ENCODE peak calls at places on chromosomes 1 and 21, in four cellular contexts. R, D, E and W are unnamed samples. For H3K27me3, the result is how much of the 10 kb centered on the place peaks cover.

GRCh38 chr1:192878249-192878648 is 69.4 kb downstream of the RGS2 start:
- DNase-seq in D (no peak), R (peak), E (peak), W (no peak)

GRCh38 chr1:85134583-85135455 is 66.0 kb downstream of the SYDE2 start:
- DNase-seq in D (no peak), R (peak), E (no peak), W (peak)

GRCh38 chr1:221963742-221964141 is 221.9 kb upstream of the DUSP10 start:
- DNase-seq in R (no peak), D (no peak), E (no peak), W (no peak)

GRCh38 chr1:183195146-183195571 is 9.1 kb downstream of the LAMC2 start:
- DNase-seq in E (no peak), R (peak), D (no peak), W (peak)

GRCh38 chr1:27598902-27599528 is 4.9 kb downstream of the AHDC1 start:
- DNase-seq in D (no peak), E (peak), R (peak), W (no peak)

GRCh38 chr21:23016617-23017016 is 2018.4 kb downstream of the NCAM2 start:
- DNase-seq in D (no peak), E (no peak), R (peak), W (no peak)

GRCh38 chr1:218642033-218642954 is 297.2 kb downstream of the TGFB2 start:
- DNase-seq in R (no peak), E (no peak), D (no peak), W (no peak)

GRCh38 chr1:74729741-74730478 is 2.9 kb downstream of the CRYZ start:
- DNase-seq in R (no peak), D (no peak), E (no peak), W (peak)

GRCh38 chr1:149883598-149884247 is 15.6 kb upstream of the BOLA1 start:
- DNase-seq in D (no peak), E (no peak), R (no peak), W (no peak)

GRCh38 chr1:56820755-56821461 is 1.7 kb upstream of the FYB2 start:
- DNase-seq in E (peak), R (peak), D (no peak), W (peak)

GRCh38 chr1:237235080-237235479 is 193.1 kb downstream of the RYR2 start:
- DNase-seq in E (no peak), D (no peak), R (no peak), W (no peak)

DNA sequence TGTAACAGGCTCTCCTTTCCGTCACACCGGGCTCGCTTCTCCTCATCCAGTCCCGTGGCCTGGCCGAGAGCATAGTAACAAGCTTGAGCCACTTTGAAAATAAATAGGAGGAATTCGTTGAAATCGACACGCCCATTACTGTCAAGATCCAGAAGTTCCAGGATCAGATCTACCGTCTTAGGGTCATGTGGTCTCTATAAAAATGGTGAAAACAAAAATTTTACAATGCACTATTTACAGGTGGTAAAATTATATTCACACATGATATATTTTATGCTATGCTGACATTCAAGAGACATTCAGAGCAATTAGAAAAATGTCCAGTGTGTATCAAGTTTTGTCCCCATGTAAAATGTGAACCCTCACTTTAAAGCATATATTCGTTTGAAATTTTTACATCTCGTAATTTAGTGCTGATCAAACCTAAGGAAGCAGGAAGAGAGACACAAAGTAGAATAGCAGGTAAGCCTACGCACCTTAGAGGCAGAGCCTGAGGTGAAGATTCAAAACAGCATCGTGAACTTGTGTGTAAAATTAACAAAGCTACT is 2.3 kb downstream of the TCHH start:
- DNase-seq in R (no peak), D (no peak), E (no peak), W (no peak)
- H3K4me3 ChIP-seq in R (no peak), D (peak), E (no peak), W (no peak)

DNA sequence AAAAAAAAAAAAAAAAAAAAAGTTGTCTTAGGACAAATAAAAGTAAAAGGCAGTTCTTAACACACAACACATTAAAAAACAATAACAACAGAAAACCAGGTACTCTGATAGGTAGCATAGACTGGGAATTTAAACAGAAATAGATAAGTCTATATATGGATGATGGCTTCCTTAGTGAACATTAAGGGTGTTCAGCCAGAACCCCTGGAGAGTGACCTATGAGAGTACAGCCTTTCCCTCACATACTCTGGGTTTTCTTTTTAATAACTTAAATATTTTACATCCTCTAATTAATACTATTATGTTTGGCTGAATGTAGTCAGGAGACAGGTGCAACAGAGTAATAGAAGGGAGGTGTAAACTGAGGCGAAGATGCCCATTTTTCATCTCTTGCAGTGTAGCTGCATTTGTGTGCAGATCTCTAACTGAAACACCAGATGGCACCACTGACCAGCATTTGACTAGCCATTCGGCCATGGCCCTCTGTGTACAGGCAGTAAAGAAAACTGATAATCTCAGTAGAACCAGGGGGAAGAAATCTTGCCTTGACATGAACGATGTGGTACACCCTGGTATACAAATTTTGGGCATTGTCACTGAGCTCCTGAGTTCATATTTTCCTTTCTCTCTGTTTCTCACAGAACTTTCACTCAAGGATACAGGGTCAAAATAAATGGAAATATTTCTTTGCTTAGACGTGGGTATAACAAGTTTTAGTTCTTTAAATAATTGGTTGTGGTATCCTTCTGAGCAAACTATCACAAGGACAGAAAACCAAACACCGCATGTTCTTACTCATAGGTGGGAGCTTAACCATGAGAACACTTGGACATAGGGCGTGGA is 7.6 kb downstream of the TTF2 start:
- DNase-seq in D (no peak), E (peak), R (peak), W (peak)
- TF ChIP-seq CTCF in D (peak), E (peak), R (peak), W (peak)

GRCh38 chr1:24321712-24322635 is 2.8 kb downstream of the GRHL3 start:
- DNase-seq in D (no peak), R (peak), E (peak), W (peak)

GRCh38 chr1:24323281-24323680 is 4.1 kb downstream of the GRHL3 start:
- DNase-seq in E (no peak), R (no peak), D (no peak), W (peak)

GRCh38 chr1:24321150-24321549 is 2.0 kb downstream of the GRHL3 start:
- DNase-seq in R (no peak), E (no peak), D (no peak), W (peak)

GRCh38 chr1:24324903-24325302 is 5.7 kb downstream of the GRHL3 start:
- DNase-seq in R (no peak), D (no peak), E (no peak), W (no peak)

GRCh38 chr1:24322636-24323177 is 3.5 kb downstream of the GRHL3 start:
- DNase-seq in R (no peak), E (no peak), D (no peak), W (no peak)
- H3K27me3 ChIP-seq in R (under half), E (under half), D (under half), W (under half)

DNA sequence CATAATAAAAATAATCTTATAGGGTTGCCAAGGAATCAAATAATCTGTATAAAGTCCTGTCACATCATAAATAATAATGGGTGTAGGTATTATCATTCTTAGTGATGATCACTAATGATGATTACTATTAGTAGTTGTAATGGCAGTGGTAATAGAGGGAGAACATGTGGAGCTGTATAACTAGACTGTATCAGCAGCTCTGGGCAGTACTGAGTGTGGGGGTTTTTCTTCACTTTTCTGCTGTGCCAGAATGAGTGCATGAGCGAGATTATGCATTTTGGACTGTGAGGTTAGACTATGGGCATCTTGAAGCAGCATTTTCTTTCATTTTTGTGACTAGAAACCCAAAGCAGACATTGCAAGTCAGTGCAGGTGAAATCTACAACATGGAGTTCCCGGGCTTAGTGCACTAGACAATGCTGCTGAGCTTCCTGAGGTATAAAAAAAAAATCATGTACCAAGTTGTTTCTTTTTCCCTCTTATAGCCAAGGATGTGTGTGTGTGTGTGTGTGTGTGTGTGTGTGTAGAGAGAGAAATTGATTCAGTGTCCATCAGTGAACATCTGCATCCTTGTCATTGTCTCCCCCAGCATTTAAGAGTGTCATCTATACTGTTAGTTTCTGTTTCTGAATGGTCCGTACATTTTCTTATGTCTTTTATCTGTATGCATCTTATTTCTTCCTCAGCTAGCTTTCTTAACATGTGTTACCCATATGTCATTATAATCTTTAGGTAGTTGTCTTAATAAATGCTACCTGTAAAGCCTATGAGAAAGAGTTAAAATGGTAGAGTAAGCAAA is 86.6 kb downstream of the GIPC2 start:
- DNase-seq in R (no peak), D (no peak), E (no peak), W (no peak)
- H3K4me3 ChIP-seq in R (no peak), D (no peak), E (no peak), W (no peak)

GRCh38 chr1:154992721-154993571 is 440 bp upstream of the LENEP start:
- DNase-seq in D (no peak), R (no peak), E (peak), W (peak)
- TF ChIP-seq CTCF in D (no peak), R (no peak), E (no peak), W (peak)

GRCh38 chr1:7087888-7088287 is 302.6 kb downstream of the CAMTA1 start:
- DNase-seq in E (no peak), D (no peak), R (no peak), W (no peak)
- H3K27me3 ChIP-seq in E (under half), D (under half), R (under half), W (under half)

GRCh38 chr1:245679796-245680195 is 525.0 kb downstream of the KIF26B start:
- DNase-seq in D (no peak), R (no peak), E (no peak), W (no peak)
- H3K4me3 ChIP-seq in D (no peak), R (no peak), E (no peak), W (no peak)

GRCh38 chr1:200971955-200972711 is 51.4 kb downstream of the KIF21B start:
- DNase-seq in R (peak), E (peak), D (no peak), W (peak)
- TF ChIP-seq CTCF in R (peak), E (peak), D (no peak), W (peak)